ENCODE peak calls at places on chromosomes 3 and 15, in four cellular contexts. N is retinal pigment epithelial cell, C is astrocyte of the spinal cord, R is gastrocnemius medialis. F is an unnamed sample.

GRCh38 chr3:115423170-115423569 is 200.1 kb upstream of the GAP43 start:
- DNase-seq in N (no peak), C (no peak), R (no peak), F (peak)

GRCh38 chr3:23396746-23397145 is 193.6 kb downstream of the UBE2E2 start:
- DNase-seq in N (no peak), C (no peak), R (no peak), F (no peak)

GRCh38 chr15:44654858-44655257 is 8.6 kb downstream of the SPG11 start:
- DNase-seq in N (no peak), C (no peak), R (no peak), F (peak)

GRCh38 chr3:126439346-126439967 is 36.2 kb downstream of the ZXDC start:
- DNase-seq in N (no peak), C (no peak), R (no peak), F (no peak)

GRCh38 chr3:148642616-148643015 is 55.1 kb upstream of the AGTR1 start:
- DNase-seq in N (no peak), C (peak), R (no peak), F (peak)

GRCh38 chr3:60414047-60414446 is 837.2 kb downstream of the FHIT start:
- DNase-seq in N (no peak), C (no peak), R (no peak), F (no peak)

GRCh38 chr3:123104550-123104949 is 37.7 kb downstream of the PDIA5 start:
- DNase-seq in N (peak), C (peak), R (no peak), F (peak)

GRCh38 chr15:85973584-85974347 is 105.9 kb upstream of the AGBL1 start:
- DNase-seq in N (no peak), C (no peak), R (peak), F (no peak)

GRCh38 chr3:12401208-12401607 is 83.1 kb upstream of the TSEN2 start:
- DNase-seq in N (no peak), C (no peak), R (no peak), F (no peak)

GRCh38 chr15:101505610-101506337 is 16.3 kb upstream of the PCSK6 start:
- DNase-seq in N (no peak), C (no peak), R (no peak), F (no peak)

GRCh38 chr3:18812316-18812715 is 336.0 kb upstream of the KCNH8 start:
- DNase-seq in N (peak), C (peak), R (no peak), F (no peak)

GRCh38 chr3:39433642-39434041 is 27.1 kb downstream of the RPSA start:
- DNase-seq in N (no peak), C (peak), R (no peak), F (peak)

GRCh38 chr3:13115991-13116390 is 42.8 kb upstream of the IQSEC1 start:
- DNase-seq in N (no peak), C (no peak), R (no peak), F (no peak)

GRCh38 chr3:23806322-23807160 is 786 bp downstream of the UBE2E1 start:
- DNase-seq in N (no peak), C (peak), R (peak), F (no peak)

GRCh38 chr3:43792904-43793303 is 102.2 kb downstream of the ABHD5 start:
- DNase-seq in N (no peak), C (no peak), R (no peak), F (no peak)

GRCh38 chr3:168426196-168426595 is 330.5 kb upstream of the GOLIM4 start:
- DNase-seq in N (no peak), C (peak), R (no peak), F (peak)

GRCh38 chr3:49199900-49200281 is 28.5 kb downstream of the KLHDC8B start:
- DNase-seq in N (no peak), C (no peak), R (no peak), F (no peak)

GRCh38 chr3:140850210-140850955 is 91.3 kb upstream of the SLC25A36 start:
- DNase-seq in N (no peak), C (no peak), R (no peak), F (peak)

GRCh38 chr3:126834596-126835471 is 130.8 kb downstream of the CHCHD6 start:
- DNase-seq in N (no peak), C (peak), R (no peak), F (no peak)

GRCh38 chr3:101695779-101696372 is 9.4 kb upstream of the RPL24 start:
- DNase-seq in N (no peak), C (peak), R (no peak), F (peak)

GRCh38 chr15:94412979-94413741 is 181.8 kb downstream of the MCTP2 start:
- DNase-seq in N (no peak), C (peak), R (no peak), F (no peak)

GRCh38 chr3:57288403-57288802 is 4.1 kb downstream of the ASB14 start:
- DNase-seq in N (no peak), C (no peak), R (no peak), F (no peak)

GRCh38 chr15:62896969-62897486 is 145.5 kb upstream of the TPM1 start:
- DNase-seq in N (peak), C (peak), R (peak), F (peak)

GRCh38 chr15:29917600-29918597 is 95.6 kb upstream of the TJP1 start:
- DNase-seq in N (no peak), C (no peak), R (no peak), F (peak)

GRCh38 chr15:49169880-49170597 is at the start of gene GALK2:
- DNase-seq in N (peak), C (peak), R (peak), F (peak)

GRCh38 chr15:49174902-49175301 is 4.9 kb downstream of the GALK2 start:
- DNase-seq in N (no peak), C (no peak), R (no peak), F (no peak)

GRCh38 chr15:49168026-49168425 is 2.0 kb upstream of the GALK2 start:
- DNase-seq in N (no peak), C (no peak), R (no peak), F (peak)

DNA sequence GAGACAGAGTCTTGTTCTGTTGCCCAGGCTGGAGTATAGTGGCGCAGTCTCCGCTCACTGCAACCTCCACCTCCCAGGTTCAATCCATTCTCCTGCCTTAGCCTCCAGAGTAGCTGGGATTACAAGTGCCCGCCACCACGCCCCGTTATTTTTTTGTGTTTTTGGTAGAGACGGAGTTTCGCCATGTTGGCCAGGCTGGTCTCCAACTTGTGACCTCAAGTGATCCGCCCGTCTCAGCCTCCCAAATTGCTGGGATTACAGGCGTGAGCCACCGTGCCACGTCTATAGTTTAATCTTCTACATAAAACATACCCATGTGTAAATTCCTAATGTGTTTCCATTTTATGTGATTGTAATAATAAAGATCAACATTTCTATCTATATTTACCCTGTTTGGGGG is 1.7 kb downstream of the GALK2 start:
- DNase-seq in N (no peak), C (no peak), R (no peak), F (no peak)
- H3K4me3 ChIP-seq in N (no peak), C (no peak), R (no peak), F (no peak)

DNA sequence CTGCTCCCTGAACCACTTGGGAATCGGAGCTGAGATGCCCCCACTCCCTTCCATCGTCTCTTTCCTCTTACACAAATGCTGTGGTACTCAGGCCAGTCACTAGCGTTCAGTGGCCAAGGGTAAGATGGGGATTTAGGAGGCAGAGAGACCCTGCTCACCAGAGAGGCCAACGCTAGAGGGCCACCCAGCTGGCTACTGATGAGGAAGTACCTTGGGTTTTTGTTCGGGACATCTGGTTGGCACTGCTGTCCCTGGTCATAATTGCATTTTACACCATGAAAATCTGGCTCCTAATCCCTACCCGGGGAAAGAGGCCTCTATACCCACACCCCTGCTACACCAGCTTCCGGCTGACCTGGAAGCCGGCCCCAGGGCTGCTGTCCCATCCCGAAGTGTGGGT is 7.7 kb downstream of the MAP6D1 start:
- DNase-seq in N (no peak), C (no peak), R (no peak), F (no peak)
- TF ChIP-seq CTCF in N (no peak), C (no peak), R (no peak), F (no peak)

DNA sequence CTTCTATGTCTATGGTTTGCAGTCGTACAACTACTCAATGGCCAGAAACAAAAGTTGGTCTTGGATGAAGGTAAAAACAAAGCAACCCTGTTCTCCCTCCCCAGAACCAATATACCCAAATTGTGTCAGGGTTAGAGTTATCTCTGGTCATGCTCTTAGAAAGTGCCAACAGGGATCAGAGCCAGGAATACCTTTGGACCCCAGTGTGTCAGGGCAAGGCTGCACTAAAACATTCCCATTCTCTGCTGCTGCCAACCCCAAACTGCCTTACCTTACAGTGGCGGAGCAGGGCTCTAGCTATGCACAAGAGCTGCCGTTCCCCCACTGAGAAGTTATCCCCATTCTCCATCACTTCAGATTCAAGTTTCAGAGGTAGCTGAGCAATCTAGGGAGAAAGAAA is 42.4 kb upstream of the PARL start:
- DNase-seq in N (no peak), C (no peak), R (no peak), F (no peak)
- H3K4me3 ChIP-seq in N (no peak), C (no peak), R (no peak), F (no peak)

GRCh38 chr3:72255736-72256559 is 471.0 kb upstream of the PROK2 start:
- DNase-seq in N (no peak), C (no peak), R (no peak), F (no peak)
- TF ChIP-seq CTCF in N (no peak), C (no peak), R (no peak), F (peak)

DNA sequence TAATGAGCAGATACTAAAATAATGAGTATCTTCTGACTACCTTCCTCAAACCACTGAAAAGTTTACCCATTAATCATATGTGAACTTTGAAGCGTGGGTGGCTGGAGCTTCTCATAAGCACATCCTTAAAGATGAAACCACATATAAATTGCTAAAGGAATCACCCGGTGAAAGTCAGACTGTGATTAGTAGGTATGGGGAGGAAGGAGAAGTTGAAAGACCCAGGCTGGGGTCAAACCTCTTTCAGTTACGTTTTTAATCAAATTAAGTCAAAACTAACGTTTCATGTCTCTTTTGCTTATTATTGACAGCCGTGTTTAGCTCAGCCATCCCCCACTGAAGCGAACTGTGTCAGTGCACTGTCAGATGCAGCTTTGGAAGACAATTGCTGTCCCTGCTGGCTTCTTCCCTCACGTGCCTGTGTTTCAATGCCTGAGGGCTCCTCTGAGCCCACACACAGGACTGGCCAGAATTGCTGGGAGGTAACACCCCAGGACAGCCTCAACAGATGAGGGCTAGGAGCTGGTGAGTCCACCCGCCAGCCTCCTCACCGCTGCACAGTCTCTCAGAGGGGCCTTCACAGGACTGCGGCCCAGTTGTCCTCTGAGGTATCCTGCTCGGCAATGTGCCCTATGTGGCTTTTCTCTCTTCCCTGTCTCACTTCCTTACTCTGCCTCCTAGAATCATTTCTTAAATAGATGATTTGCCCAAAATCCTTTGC is 29.3 kb upstream of the SH3BP5 start:
- DNase-seq in N (no peak), C (no peak), R (no peak), F (peak)
- H3K4me3 ChIP-seq in N (no peak), C (no peak), R (no peak), F (no peak)

F was measured in foreskin fibroblast.